ENCODE peak calls at places on chromosome 5, in five cellular contexts. G is GM19239, Z is psoas muscle, O is GOT3, P is substantia nigra. V is an unnamed sample.

GRCh38 chr5:14595189-14595588 is 13.6 kb downstream of the OTULINL start:
- DNase-seq in G (peak), Z (no peak), O (no peak), P (no peak), V (peak)

GRCh38 chr5:36153727-36154126 is 1.8 kb downstream of the SKP2 start:
- DNase-seq in G (no peak), Z (no peak), O (no peak), P (no peak), V (no peak)

GRCh38 chr5:83472508-83473343 is 1.2 kb downstream of the VCAN start:
- DNase-seq in G (peak), Z (peak), O (no peak), P (no peak), V (peak)

GRCh38 chr5:154541553-154541952 is 63.5 kb upstream of the HAND1 start:
- DNase-seq in G (no peak), Z (no peak), O (no peak), P (no peak), V (no peak)

GRCh38 chr5:135208555-135209494 is 174.8 kb upstream of the PITX1 start:
- DNase-seq in G (no peak), Z (peak), O (peak), P (no peak), V (no peak)

GRCh38 chr5:1733369-1733768 is 66.3 kb downstream of the MRPL36 start:
- DNase-seq in G (no peak), Z (no peak), O (no peak), P (no peak), V (no peak)

GRCh38 chr5:1409386-1410110 is 35.7 kb downstream of the SLC6A3 start:
- DNase-seq in G (no peak), Z (peak), O (no peak), P (no peak), V (peak)

GRCh38 chr5:124404796-124405195 is 341.6 kb downstream of the ZNF608 start:
- DNase-seq in G (no peak), Z (no peak), O (no peak), P (no peak), V (no peak)

GRCh38 chr5:92552206-92553160 is 1028.5 kb downstream of the NR2F1-AS1 start:
- DNase-seq in G (no peak), Z (no peak), O (no peak), P (no peak), V (no peak)

GRCh38 chr5:133404724-133405123 is 207.6 kb downstream of the FSTL4 start:
- DNase-seq in G (no peak), Z (no peak), O (no peak), P (no peak), V (no peak)